ENCODE peak calls at places on chromosome 2, in nine cellular contexts. One of them, this sample, is unnamed.

GRCh38 chr2:11466307-11467125 is 555 bp upstream of the E2F6 start:
- DNase-seq in body of pancreas: peak
- DNase-seq in stimulated activated CD8-positive, alpha-beta memory T cell treated with anti-CD3 and anti-CD28 coated beads, Interleukin-12 subunit alpha, Interleukin-12 subunit beta, amount 100 ng/mL, for 1 hour: peak
- DNase-seq in T-cell: no peak
- DNase-seq in non-pigmented ciliary epithelial cell: no peak
- DNase-seq in tibial artery: no peak
- DNase-seq in HEK293T: no peak
- DNase-seq in GM10248: no peak
- DNase-seq in activated CD4-positive, alpha-beta T cell treated with anti-CD3 and anti-CD28 coated beads for 36 hours: peak
- DNase-seq in this sample: no peak

GRCh38 chr2:36486546-36487044 is 111.4 kb downstream of the FEZ2 start:
- DNase-seq in body of pancreas: no peak
- DNase-seq in non-pigmented ciliary epithelial cell: no peak
- DNase-seq in tibial artery: no peak
- DNase-seq in activated CD4-positive, alpha-beta T cell treated with anti-CD3 and anti-CD28 coated beads for 36 hours: no peak
- DNase-seq in HEK293T: no peak
- DNase-seq in stimulated activated CD8-positive, alpha-beta memory T cell treated with anti-CD3 and anti-CD28 coated beads, Interleukin-12 subunit alpha, Interleukin-12 subunit beta, amount 100 ng/mL, for 1 hour: no peak
- DNase-seq in T-cell: no peak
- DNase-seq in GM10248: no peak
- DNase-seq in this sample: no peak

GRCh38 chr2:164560181-164560792 is 61.0 kb downstream of the GRB14 start:
- DNase-seq in activated CD4-positive, alpha-beta T cell treated with anti-CD3 and anti-CD28 coated beads for 36 hours: no peak
- DNase-seq in HEK293T: peak
- DNase-seq in body of pancreas: no peak
- DNase-seq in GM10248: peak
- DNase-seq in tibial artery: no peak
- DNase-seq in stimulated activated CD8-positive, alpha-beta memory T cell treated with anti-CD3 and anti-CD28 coated beads, Interleukin-12 subunit alpha, Interleukin-12 subunit beta, amount 100 ng/mL, for 1 hour: no peak
- DNase-seq in T-cell: no peak
- DNase-seq in non-pigmented ciliary epithelial cell: no peak
- DNase-seq in this sample: no peak

GRCh38 chr2:47903781-47904447 is 2.4 kb downstream of the FBXO11 start:
- DNase-seq in body of pancreas: no peak
- DNase-seq in T-cell: no peak
- DNase-seq in HEK293T: no peak
- DNase-seq in activated CD4-positive, alpha-beta T cell treated with anti-CD3 and anti-CD28 coated beads for 36 hours: no peak
- DNase-seq in non-pigmented ciliary epithelial cell: no peak
- DNase-seq in stimulated activated CD8-positive, alpha-beta memory T cell treated with anti-CD3 and anti-CD28 coated beads, Interleukin-12 subunit alpha, Interleukin-12 subunit beta, amount 100 ng/mL, for 1 hour: no peak
- DNase-seq in GM10248: no peak
- DNase-seq in tibial artery: no peak
- DNase-seq in this sample: no peak

GRCh38 chr2:59790186-59791142 is 763.0 kb downstream of the BCL11A start:
- DNase-seq in stimulated activated CD8-positive, alpha-beta memory T cell treated with anti-CD3 and anti-CD28 coated beads, Interleukin-12 subunit alpha, Interleukin-12 subunit beta, amount 100 ng/mL, for 1 hour: no peak
- DNase-seq in body of pancreas: no peak
- DNase-seq in non-pigmented ciliary epithelial cell: no peak
- DNase-seq in T-cell: no peak
- DNase-seq in GM10248: no peak
- DNase-seq in tibial artery: no peak
- DNase-seq in activated CD4-positive, alpha-beta T cell treated with anti-CD3 and anti-CD28 coated beads for 36 hours: no peak
- DNase-seq in HEK293T: no peak
- DNase-seq in this sample: no peak

GRCh38 chr2:144325086-144325485 is 194.8 kb downstream of the ZEB2 start:
- DNase-seq in non-pigmented ciliary epithelial cell: peak
- DNase-seq in activated CD4-positive, alpha-beta T cell treated with anti-CD3 and anti-CD28 coated beads for 36 hours: peak
- DNase-seq in T-cell: peak
- DNase-seq in GM10248: no peak
- DNase-seq in stimulated activated CD8-positive, alpha-beta memory T cell treated with anti-CD3 and anti-CD28 coated beads, Interleukin-12 subunit alpha, Interleukin-12 subunit beta, amount 100 ng/mL, for 1 hour: peak
- DNase-seq in HEK293T: no peak
- DNase-seq in body of pancreas: no peak
- DNase-seq in tibial artery: no peak
- DNase-seq in this sample: no peak

GRCh38 chr2:143732076-143732475 is 602.9 kb downstream of the ARHGAP15 start:
- DNase-seq in activated CD4-positive, alpha-beta T cell treated with anti-CD3 and anti-CD28 coated beads for 36 hours: no peak
- DNase-seq in non-pigmented ciliary epithelial cell: no peak
- DNase-seq in T-cell: no peak
- DNase-seq in GM10248: no peak
- DNase-seq in body of pancreas: no peak
- DNase-seq in stimulated activated CD8-positive, alpha-beta memory T cell treated with anti-CD3 and anti-CD28 coated beads, Interleukin-12 subunit alpha, Interleukin-12 subunit beta, amount 100 ng/mL, for 1 hour: no peak
- DNase-seq in tibial artery: no peak
- DNase-seq in HEK293T: no peak
- DNase-seq in this sample: no peak

GRCh38 chr2:127504552-127505460 is 21.5 kb downstream of the IWS1 start:
- DNase-seq in T-cell: no peak
- DNase-seq in body of pancreas: no peak
- DNase-seq in stimulated activated CD8-positive, alpha-beta memory T cell treated with anti-CD3 and anti-CD28 coated beads, Interleukin-12 subunit alpha, Interleukin-12 subunit beta, amount 100 ng/mL, for 1 hour: no peak
- DNase-seq in non-pigmented ciliary epithelial cell: no peak
- DNase-seq in HEK293T: no peak
- DNase-seq in GM10248: no peak
- DNase-seq in tibial artery: no peak
- DNase-seq in activated CD4-positive, alpha-beta T cell treated with anti-CD3 and anti-CD28 coated beads for 36 hours: no peak
- DNase-seq in this sample: no peak

GRCh38 chr2:90077948-90078347 is 1386.5 kb downstream of the RPIA start:
- DNase-seq in activated CD4-positive, alpha-beta T cell treated with anti-CD3 and anti-CD28 coated beads for 36 hours: no peak
- DNase-seq in tibial artery: no peak
- DNase-seq in T-cell: no peak
- DNase-seq in body of pancreas: no peak
- DNase-seq in GM10248: no peak
- DNase-seq in HEK293T: no peak
- DNase-seq in non-pigmented ciliary epithelial cell: no peak
- DNase-seq in stimulated activated CD8-positive, alpha-beta memory T cell treated with anti-CD3 and anti-CD28 coated beads, Interleukin-12 subunit alpha, Interleukin-12 subunit beta, amount 100 ng/mL, for 1 hour: no peak
- DNase-seq in this sample: no peak

GRCh38 chr2:176814740-176815367 is 397.7 kb upstream of the HNRNPA3 start:
- DNase-seq in activated CD4-positive, alpha-beta T cell treated with anti-CD3 and anti-CD28 coated beads for 36 hours: peak
- DNase-seq in stimulated activated CD8-positive, alpha-beta memory T cell treated with anti-CD3 and anti-CD28 coated beads, Interleukin-12 subunit alpha, Interleukin-12 subunit beta, amount 100 ng/mL, for 1 hour: no peak
- DNase-seq in tibial artery: no peak
- DNase-seq in non-pigmented ciliary epithelial cell: no peak
- DNase-seq in HEK293T: peak
- DNase-seq in GM10248: peak
- DNase-seq in T-cell: no peak
- DNase-seq in body of pancreas: no peak
- DNase-seq in this sample: peak

This sample was measured in Caco-2.